ENCODE peak calls at places on chromosomes 1 and 21, in five cellular contexts. One of them, this sample, is unnamed.

GRCh38 chr1:198272492-198272891 is 115.7 kb downstream of the NEK7 start:
- DNase-seq in H1: no peak
- DNase-seq in body of pancreas: no peak
- DNase-seq in HCT116: no peak
- DNase-seq in adrenal gland: no peak
- DNase-seq in this sample: no peak

GRCh38 chr21:23016617-23017016 is 2018.4 kb downstream of the NCAM2 start:
- DNase-seq in H1: no peak
- DNase-seq in body of pancreas: no peak
- DNase-seq in adrenal gland: no peak
- DNase-seq in HCT116: no peak
- DNase-seq in this sample: no peak

GRCh38 chr1:221522440-221523050 is 219.3 kb downstream of the DUSP10 start:
- DNase-seq in H1: no peak
- DNase-seq in adrenal gland: no peak
- DNase-seq in body of pancreas: no peak
- DNase-seq in HCT116: no peak
- DNase-seq in this sample: no peak

GRCh38 chr1:70528591-70529333 is 117.7 kb downstream of the CTH start:
- DNase-seq in H1: peak
- DNase-seq in body of pancreas: peak
- DNase-seq in adrenal gland: peak
- DNase-seq in HCT116: peak
- DNase-seq in this sample: no peak

GRCh38 chr1:114274621-114275317 is 121.1 kb upstream of the SYT6 start:
- DNase-seq in HCT116: no peak
- DNase-seq in body of pancreas: no peak
- DNase-seq in H1: no peak
- DNase-seq in adrenal gland: no peak
- DNase-seq in this sample: no peak

GRCh38 chr1:48093696-48094518 is 96.7 kb upstream of the TRABD2B start:
- DNase-seq in adrenal gland: peak
- DNase-seq in body of pancreas: peak
- DNase-seq in H1: peak
- DNase-seq in HCT116: peak
- DNase-seq in this sample: peak

GRCh38 chr1:107877092-107877491 is 87.9 kb downstream of the VAV3 start:
- DNase-seq in H1: no peak
- DNase-seq in adrenal gland: no peak
- DNase-seq in HCT116: no peak
- DNase-seq in body of pancreas: no peak
- DNase-seq in this sample: no peak

GRCh38 chr1:177130426-177130825 is 34.1 kb downstream of the ASTN1 start:
- DNase-seq in HCT116: no peak
- DNase-seq in adrenal gland: no peak
- DNase-seq in H1: no peak
- DNase-seq in body of pancreas: no peak
- DNase-seq in this sample: no peak

GRCh38 chr21:18772404-18772803 is 368.8 kb upstream of the TMPRSS15 start:
- DNase-seq in HCT116: no peak
- DNase-seq in adrenal gland: no peak
- DNase-seq in H1: no peak
- DNase-seq in body of pancreas: no peak
- DNase-seq in this sample: no peak

GRCh38 chr1:20365421-20366075 is 74.9 kb downstream of the VWA5B1 start:
- DNase-seq in HCT116: no peak
- DNase-seq in adrenal gland: peak
- DNase-seq in H1: no peak
- DNase-seq in body of pancreas: no peak
- DNase-seq in this sample: no peak

DNA sequence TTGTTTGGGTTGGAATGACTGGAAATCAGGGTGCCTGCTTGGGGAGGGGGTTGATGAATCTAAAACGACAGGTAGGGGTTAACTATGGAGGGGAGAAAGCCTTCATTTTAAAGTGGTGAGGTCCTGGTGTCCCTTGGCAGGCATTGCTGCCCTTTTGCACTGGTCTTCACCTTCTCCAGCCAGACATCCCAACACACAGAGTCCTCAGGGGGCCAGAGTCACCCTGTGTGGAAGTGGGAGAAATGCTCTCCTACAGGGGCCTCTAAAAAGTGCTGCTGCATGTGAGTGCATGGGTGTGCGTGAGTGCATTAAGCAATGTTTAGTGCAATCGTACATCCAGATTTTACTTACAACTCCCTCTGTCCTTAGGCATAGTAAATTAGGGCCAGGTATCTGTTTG is 39.0 kb downstream of the TEX35 start:
- DNase-seq in adrenal gland: no peak
- DNase-seq in body of pancreas: no peak
- DNase-seq in H1: no peak
- DNase-seq in HCT116: no peak
- DNase-seq in this sample: no peak
- TF ChIP-seq CTCF in adrenal gland: no peak
- TF ChIP-seq CTCF in body of pancreas: no peak
- TF ChIP-seq CTCF in H1: no peak
- TF ChIP-seq CTCF in HCT116: no peak
- TF ChIP-seq CTCF in this sample: no peak

DNA sequence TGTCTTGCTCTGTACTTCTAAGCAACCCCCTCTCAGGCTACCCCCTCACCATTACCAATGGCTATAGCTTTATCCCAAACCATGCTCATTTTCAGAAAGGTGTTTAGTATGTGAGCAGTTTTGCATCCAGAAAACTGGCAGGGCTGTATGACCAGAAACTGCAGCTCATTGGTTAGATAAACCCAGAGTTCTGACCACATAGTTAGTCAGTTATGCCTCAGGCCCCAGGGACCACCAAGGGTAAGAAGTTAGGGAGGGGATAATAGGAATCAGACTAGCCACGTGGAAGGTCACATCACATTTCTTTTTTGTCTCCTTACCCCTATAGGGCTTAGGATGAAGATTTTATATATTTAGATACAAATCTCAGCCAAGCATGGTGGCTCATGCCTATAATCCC is 1.2 kb downstream of the ITGA10 start:
- DNase-seq in body of pancreas: no peak
- DNase-seq in H1: no peak
- DNase-seq in adrenal gland: no peak
- DNase-seq in HCT116: no peak
- DNase-seq in this sample: no peak
- H3K27ac ChIP-seq in body of pancreas: no peak
- H3K27ac ChIP-seq in H1: no peak
- H3K27ac ChIP-seq in adrenal gland: no peak
- H3K27ac ChIP-seq in HCT116: no peak
- H3K27ac ChIP-seq in this sample: no peak

GRCh38 chr1:11645670-11646265 is 8.5 kb downstream of the FBXO2 start:
- DNase-seq in body of pancreas: peak
- DNase-seq in adrenal gland: peak
- DNase-seq in H1: peak
- DNase-seq in HCT116: peak
- DNase-seq in this sample: no peak
- TF ChIP-seq POLR2A in body of pancreas: no peak
- TF ChIP-seq POLR2A in adrenal gland: no peak
- TF ChIP-seq POLR2A in H1: no peak
- TF ChIP-seq POLR2A in HCT116: no peak
- TF ChIP-seq POLR2A in this sample: no peak

GRCh38 chr1:195580988-195581387 is 1027.3 kb downstream of the KCNT2 start:
- DNase-seq in H1: no peak
- DNase-seq in HCT116: no peak
- DNase-seq in body of pancreas: no peak
- DNase-seq in adrenal gland: no peak
- DNase-seq in this sample: no peak
- TF ChIP-seq CTCF in H1: peak
- TF ChIP-seq CTCF in HCT116: no peak
- TF ChIP-seq CTCF in body of pancreas: no peak
- TF ChIP-seq CTCF in adrenal gland: no peak
- TF ChIP-seq CTCF in this sample: no peak

GRCh38 chr1:46533179-46533864 is 18.1 kb downstream of the KNCN start:
- DNase-seq in HCT116: no peak
- DNase-seq in adrenal gland: peak
- DNase-seq in H1: peak
- DNase-seq in body of pancreas: peak
- DNase-seq in this sample: no peak
- H3K27ac ChIP-seq in HCT116: no peak
- H3K27ac ChIP-seq in adrenal gland: peak
- H3K27ac ChIP-seq in H1: no peak
- H3K27ac ChIP-seq in body of pancreas: no peak
- H3K27ac ChIP-seq in this sample: peak

DNA sequence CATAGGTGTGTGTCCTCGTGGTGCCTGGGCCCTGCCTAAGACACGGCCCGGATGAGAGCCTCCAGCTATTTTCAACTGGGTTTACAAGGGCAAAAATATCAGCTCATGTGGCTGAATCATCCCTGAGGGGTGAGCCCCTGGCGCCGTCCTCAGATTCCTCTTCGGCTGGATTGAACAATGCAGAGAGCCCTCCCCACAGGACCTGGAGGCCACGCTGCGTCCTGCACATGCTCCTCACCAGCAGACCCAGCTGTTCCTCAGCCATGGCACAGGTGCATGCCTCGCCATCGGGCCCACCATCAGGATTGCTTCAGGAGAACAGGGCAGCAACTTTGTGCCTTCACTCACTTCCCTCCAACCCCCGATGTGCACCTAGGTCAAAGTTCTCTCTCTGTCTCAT is 35.3 kb downstream of the TFF3 start:
- DNase-seq in HCT116: no peak
- DNase-seq in body of pancreas: no peak
- DNase-seq in H1: no peak
- DNase-seq in adrenal gland: peak
- DNase-seq in this sample: no peak
- TF ChIP-seq POLR2A in HCT116: no peak
- TF ChIP-seq POLR2A in body of pancreas: no peak
- TF ChIP-seq POLR2A in H1: no peak
- TF ChIP-seq POLR2A in adrenal gland: no peak
- TF ChIP-seq POLR2A in this sample: no peak

GRCh38 chr21:41658321-41658720 is 108.5 kb downstream of the RIPK4 start:
- DNase-seq in body of pancreas: no peak
- DNase-seq in H1: no peak
- DNase-seq in adrenal gland: no peak
- DNase-seq in HCT116: no peak
- DNase-seq in this sample: no peak

GRCh38 chr21:41662761-41663160 is 104.1 kb downstream of the RIPK4 start:
- DNase-seq in body of pancreas: no peak
- DNase-seq in H1: no peak
- DNase-seq in adrenal gland: no peak
- DNase-seq in HCT116: no peak
- DNase-seq in this sample: no peak

GRCh38 chr21:41660748-41661147 is 106.1 kb downstream of the RIPK4 start:
- DNase-seq in H1: no peak
- DNase-seq in body of pancreas: no peak
- DNase-seq in adrenal gland: no peak
- DNase-seq in HCT116: no peak
- DNase-seq in this sample: no peak

GRCh38 chr21:41662161-41662560 is 104.7 kb downstream of the RIPK4 start:
- DNase-seq in HCT116: no peak
- DNase-seq in H1: no peak
- DNase-seq in adrenal gland: no peak
- DNase-seq in body of pancreas: no peak
- DNase-seq in this sample: no peak

GRCh38 chr21:41659791-41660560 is 106.9 kb downstream of the RIPK4 start:
- DNase-seq in H1: no peak
- DNase-seq in HCT116: no peak
- DNase-seq in body of pancreas: no peak
- DNase-seq in adrenal gland: no peak
- DNase-seq in this sample: no peak
- TF ChIP-seq CTCF in H1: peak
- TF ChIP-seq CTCF in HCT116: peak
- TF ChIP-seq CTCF in body of pancreas: no peak
- TF ChIP-seq CTCF in adrenal gland: no peak
- TF ChIP-seq CTCF in this sample: no peak

GRCh38 chr1:201882665-201883132 is 6.0 kb upstream of the SHISA4 start:
- DNase-seq in adrenal gland: no peak
- DNase-seq in H1: no peak
- DNase-seq in body of pancreas: no peak
- DNase-seq in HCT116: peak
- DNase-seq in this sample: no peak
- H3K27ac ChIP-seq in adrenal gland: peak
- H3K27ac ChIP-seq in H1: no peak
- H3K27ac ChIP-seq in body of pancreas: no peak
- H3K27ac ChIP-seq in HCT116: peak
- H3K27ac ChIP-seq in this sample: peak

This sample was measured in esophagus squamous epithelium.